ENCODE peak calls at places on chromosomes 5 and 9, in six cellular contexts. L, X, Q, T, C and H are unnamed samples. For H3K9me3, the result is how much of the 10 kb centered on the place peaks cover.

GRCh38 chr9:100466171-100466827 is 6.7 kb upstream of the TMEFF1 start:
- DNase-seq in C (no peak), Q (no peak), L (peak), T (no peak), X (no peak), H (no peak)

GRCh38 chr5:159712672-159713071 is 203.6 kb upstream of the ADRA1B start:
- DNase-seq in C (no peak), X (no peak), L (no peak), T (no peak), Q (no peak), H (no peak)

GRCh38 chr9:130775336-130775991 is 59.6 kb upstream of the ABL1 start:
- DNase-seq in Q (no peak), T (no peak), L (no peak), X (no peak), C (no peak), H (no peak)

GRCh38 chr5:51225671-51226419 is 157.4 kb upstream of the ISL1 start:
- DNase-seq in X (no peak), T (no peak), Q (no peak), L (no peak), C (no peak), H (no peak)

GRCh38 chr9:109507421-109507838 is 9.3 kb upstream of the PTPN3 start:
- DNase-seq in X (no peak), Q (no peak), L (no peak), T (peak), C (no peak), H (peak)

GRCh38 chr5:135028791-135029467 is 5.1 kb downstream of the PITX1 start:
- DNase-seq in T (no peak), L (no peak), X (no peak), Q (no peak), C (no peak), H (no peak)

GRCh38 chr9:79862921-79863890 is 291.4 kb downstream of the TLE4 start:
- DNase-seq in X (no peak), Q (no peak), L (no peak), C (no peak), T (no peak), H (no peak)

GRCh38 chr5:132839426-132840301 is 9.2 kb upstream of the SHROOM1 start:
- DNase-seq in X (no peak), C (no peak), T (no peak), L (no peak), Q (no peak), H (no peak)

GRCh38 chr9:87725356-87725899 is 491 bp upstream of the CTSL start:
- DNase-seq in T (no peak), L (peak), X (no peak), C (no peak), Q (no peak), H (no peak)

GRCh38 chr9:133773889-133774655 is 35.9 kb upstream of the SARDH start:
- DNase-seq in T (peak), Q (no peak), L (peak), X (no peak), C (no peak), H (no peak)

GRCh38 chr5:37839441-37840035 is 303 bp downstream of the GDNF start:
- DNase-seq in L (peak), X (no peak), C (no peak), Q (no peak), T (no peak), H (peak)

GRCh38 chr9:97293207-97293721 is 14.2 kb upstream of the CCDC180 start:
- DNase-seq in L (peak), Q (no peak), C (no peak), T (peak), X (no peak), H (peak)

GRCh38 chr5:138241688-138242547 is 28.8 kb upstream of the CDC23 start:
- DNase-seq in T (peak), X (no peak), Q (no peak), L (no peak), C (no peak), H (peak)

GRCh38 chr9:64773491-64773931 is 511.5 kb downstream of the FOXD4L5 start:
- DNase-seq in Q (peak), C (no peak), L (no peak), T (no peak), X (no peak), H (no peak)

GRCh38 chr9:109568568-109569210 is 70.6 kb upstream of the PTPN3 start:
- DNase-seq in Q (no peak), L (peak), C (no peak), T (no peak), X (no peak), H (no peak)

GRCh38 chr5:43602456-43602817 is 543 bp upstream of the NNT start:
- DNase-seq in T (peak), C (no peak), L (peak), Q (peak), X (no peak), H (peak)

GRCh38 chr5:43603535-43604363 is 769 bp downstream of the NNT start:
- DNase-seq in Q (peak), X (no peak), L (peak), C (peak), T (peak), H (peak)

GRCh38 chr5:43606351-43606750 is 3.4 kb downstream of the NNT start:
- DNase-seq in T (no peak), X (no peak), L (no peak), Q (no peak), C (no peak), H (no peak)

GRCh38 chr5:43602818-43603534 is at the start of gene NNT:
- DNase-seq in X (no peak), Q (peak), C (peak), T (peak), L (peak), H (peak)

DNA sequence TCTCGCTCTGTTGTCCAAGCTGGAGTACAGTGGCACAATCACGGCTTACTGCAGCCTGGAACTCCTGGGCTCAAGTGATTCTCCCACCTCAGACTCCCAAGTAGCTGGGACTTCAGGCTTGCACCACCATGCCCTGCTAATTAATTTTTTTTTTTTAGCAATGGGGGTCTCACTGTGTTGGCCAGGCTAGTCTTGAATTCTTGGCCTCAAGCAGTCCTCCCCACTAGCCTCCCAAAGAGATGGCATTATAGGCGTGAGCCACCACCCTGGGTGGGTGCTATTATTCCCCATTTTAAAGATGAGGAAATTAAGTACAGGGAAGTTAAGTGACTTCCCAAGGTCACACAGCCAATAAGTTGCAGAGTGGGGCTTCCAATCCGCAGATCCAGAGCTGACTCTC is 1.7 kb downstream of the NNT start:
- DNase-seq in L (no peak), C (no peak), X (no peak), Q (no peak), T (no peak), H (no peak)
- H3K4me3 ChIP-seq in L (peak), C (no peak), X (no peak), Q (peak), T (no peak), H (no peak)

GRCh38 chr5:168612123-168612522 is 33.0 kb upstream of the PANK3 start:
- DNase-seq in X (no peak), C (no peak), T (no peak), L (no peak), Q (no peak), H (no peak)

GRCh38 chr5:168612996-168613395 is 33.8 kb upstream of the PANK3 start:
- DNase-seq in X (no peak), C (no peak), T (no peak), Q (no peak), L (no peak), H (no peak)

GRCh38 chr5:168613996-168614395 is 34.8 kb upstream of the PANK3 start:
- DNase-seq in L (no peak), X (no peak), T (no peak), Q (no peak), C (no peak), H (no peak)

GRCh38 chr5:168613396-168613795 is 34.2 kb upstream of the PANK3 start:
- DNase-seq in T (no peak), Q (no peak), C (no peak), X (no peak), L (no peak), H (no peak)

DNA sequence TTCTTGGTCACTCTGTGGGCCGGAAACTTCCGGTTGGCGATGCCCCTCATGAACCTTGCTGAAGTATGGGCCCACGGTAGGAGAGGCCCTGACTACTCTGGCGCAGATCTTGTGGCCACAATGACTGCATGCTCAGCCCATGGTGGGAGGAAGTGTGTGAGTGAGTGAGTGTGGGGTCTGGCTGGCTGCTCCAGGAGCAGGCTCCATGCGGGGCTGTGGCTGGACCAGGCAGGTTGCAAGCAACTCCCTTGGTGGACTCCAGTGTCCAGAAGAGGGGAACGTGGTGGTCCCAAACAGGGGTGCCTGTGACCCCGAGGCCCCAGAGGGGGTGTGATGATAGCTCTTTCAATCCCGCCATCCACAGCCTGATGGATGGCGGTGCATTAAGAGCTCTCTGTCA is 35.5 kb upstream of the PANK3 start:
- DNase-seq in Q (no peak), X (no peak), T (no peak), L (no peak), C (no peak), H (no peak)
- H3K9me3 ChIP-seq in Q (under half), X (under half), T (under half), L (under half), C (under half), H (under half)

GRCh38 chr9:127004946-127005769 is 90.6 kb downstream of the RALGPS1 start:
- DNase-seq in X (no peak), T (no peak), Q (no peak), L (no peak), C (no peak), H (no peak)

GRCh38 chr9:127005770-127006314 is 91.3 kb downstream of the RALGPS1 start:
- DNase-seq in X (no peak), C (no peak), T (no peak), L (no peak), Q (no peak), H (no peak)

GRCh38 chr9:127011772-127012171 is 97.2 kb downstream of the RALGPS1 start:
- DNase-seq in T (no peak), X (no peak), C (no peak), Q (no peak), L (no peak), H (no peak)

GRCh38 chr9:127008076-127008475 is 93.5 kb downstream of the RALGPS1 start:
- DNase-seq in C (no peak), L (no peak), T (no peak), Q (no peak), X (no peak), H (no peak)

DNA sequence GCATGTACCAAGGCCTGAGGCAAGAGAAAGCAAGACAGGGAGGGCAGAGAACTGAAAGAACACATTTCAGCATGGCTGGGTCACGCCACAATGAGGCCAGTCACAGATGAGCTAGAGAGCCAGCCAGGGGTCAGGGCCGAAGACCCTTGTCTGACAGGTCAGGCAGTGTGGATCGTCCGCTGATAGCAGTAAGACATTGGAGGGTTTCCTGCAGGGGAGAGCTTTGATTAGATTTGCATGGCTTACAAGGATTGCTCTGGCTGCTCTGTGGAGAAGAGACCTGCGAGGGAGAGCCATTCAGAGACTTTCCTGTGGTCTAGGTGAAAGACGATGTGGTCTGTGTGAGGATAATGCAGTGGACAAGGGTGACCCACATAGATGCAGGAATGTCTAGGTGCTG is 93.1 kb downstream of the RALGPS1 start:
- DNase-seq in T (no peak), X (no peak), C (no peak), L (no peak), Q (no peak), H (no peak)
- H3K4me3 ChIP-seq in T (no peak), X (no peak), C (no peak), L (no peak), Q (no peak), H (no peak)

GRCh38 chr5:110077147-110077546 is 387.4 kb downstream of the MAN2A1 start:
- DNase-seq in Q (no peak), T (no peak), L (no peak), C (no peak), X (no peak), H (no peak)

GRCh38 chr5:110072646-110073045 is 382.9 kb downstream of the MAN2A1 start:
- DNase-seq in X (no peak), L (no peak), Q (no peak), T (no peak), C (no peak), H (no peak)

GRCh38 chr5:110070836-110071235 is 381.1 kb downstream of the MAN2A1 start:
- DNase-seq in Q (no peak), C (no peak), T (no peak), X (no peak), L (no peak), H (no peak)

GRCh38 chr5:110073534-110073933 is 383.8 kb downstream of the MAN2A1 start:
- DNase-seq in T (no peak), X (no peak), L (no peak), C (no peak), Q (no peak), H (no peak)

DNA sequence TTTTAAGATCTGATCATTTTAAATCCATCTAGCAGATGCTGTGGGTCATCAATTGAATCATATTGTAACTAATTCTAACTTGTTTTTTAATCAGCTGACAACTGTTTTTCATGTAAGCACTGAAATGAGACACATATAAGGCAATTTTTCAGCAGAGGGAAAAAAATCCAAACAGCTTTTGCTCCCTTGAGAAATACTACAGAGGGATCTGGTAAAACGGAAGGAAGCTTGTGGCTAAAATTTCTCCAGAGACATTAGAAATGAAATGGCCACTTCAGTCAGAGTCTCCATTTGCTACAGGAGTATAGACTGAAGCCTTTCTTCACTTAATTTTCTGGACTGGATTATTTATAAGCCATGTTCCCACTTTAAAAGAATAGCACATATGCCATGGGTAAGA is 385.9 kb downstream of the MAN2A1 start:
- DNase-seq in X (no peak), T (no peak), C (no peak), Q (no peak), L (no peak), H (no peak)
- H3K9me3 ChIP-seq in X (under half), T (under half), C (under half), Q (under half), L (under half), H (under half)